ENCODE peak calls at places on chromosomes 1 and 21, in eight cellular contexts. H is dorsolateral prefrontal cortex, O is fibroblast of the aortic adventitia, L is NCI-H226, N is HEK293T, B is GM03348, W is ovary, K is naive B cell. P is an unnamed sample.

GRCh38 chr21:18164933-18165332 is 79.7 kb upstream of the CHODL start:
- DNase-seq in W (no peak), K (no peak), H (no peak), O (no peak), L (no peak), N (no peak), B (no peak), P (no peak)

GRCh38 chr1:56160916-56161315 is 418.4 kb downstream of the PLPP3 start:
- DNase-seq in K (no peak), L (no peak), H (no peak), N (no peak), O (no peak), B (no peak), W (no peak), P (no peak)

GRCh38 chr1:62962794-62963776 is 179.2 kb downstream of the ATG4C start:
- DNase-seq in L (no peak), N (peak), W (no peak), H (peak), B (peak), K (no peak), O (peak), P (peak)

GRCh38 chr21:43827015-43827611 is 37.7 kb downstream of the RRP1 start:
- DNase-seq in L (peak), N (no peak), B (peak), W (no peak), H (peak), O (peak), K (no peak), P (peak)

GRCh38 chr1:171350579-171350978 is 36.6 kb downstream of the FMO4 start:
- DNase-seq in H (no peak), L (no peak), B (no peak), W (no peak), K (no peak), N (no peak), O (no peak), P (no peak)

GRCh38 chr21:26096972-26097371 is 73.6 kb downstream of the APP start:
- DNase-seq in N (no peak), H (no peak), B (no peak), W (no peak), O (no peak), K (no peak), L (no peak), P (no peak)

GRCh38 chr1:228150458-228151169 is 884 bp downstream of the GJC2 start:
- DNase-seq in O (peak), N (no peak), B (peak), L (peak), W (peak), H (peak), K (no peak), P (no peak)

GRCh38 chr1:231612393-231613089 is 14.0 kb upstream of the DISC1 start:
- DNase-seq in H (peak), L (no peak), W (no peak), K (peak), B (no peak), O (no peak), N (no peak), P (no peak)

GRCh38 chr1:58722414-58722813 is 22.6 kb upstream of the MYSM1 start:
- DNase-seq in B (no peak), N (no peak), H (no peak), L (no peak), W (no peak), O (no peak), K (no peak), P (no peak)

GRCh38 chr1:154839691-154840090 is 30.4 kb downstream of the KCNN3 start:
- DNase-seq in W (no peak), L (no peak), K (no peak), B (peak), N (no peak), H (no peak), O (no peak), P (no peak)

GRCh38 chr1:202324646-202325045 is 17.1 kb downstream of the UBE2T start:
- DNase-seq in W (no peak), N (no peak), L (no peak), B (no peak), H (no peak), K (no peak), O (no peak), P (no peak)

GRCh38 chr1:219086956-219087469 is 86.7 kb upstream of the LYPLAL1 start:
- DNase-seq in O (no peak), L (no peak), W (no peak), H (no peak), N (no peak), K (no peak), B (no peak), P (no peak)

GRCh38 chr21:30268608-30269197 is 14.0 kb downstream of the KRTAP24-1 start:
- DNase-seq in K (no peak), H (no peak), O (no peak), B (no peak), W (no peak), N (peak), L (no peak), P (peak)

GRCh38 chr1:118113261-118113660 is 71.8 kb downstream of the SPAG17 start:
- DNase-seq in N (no peak), H (no peak), K (no peak), L (peak), O (peak), W (no peak), B (peak), P (no peak)

GRCh38 chr1:23148084-23148483 is 20.6 kb downstream of the LUZP1 start:
- DNase-seq in O (no peak), B (no peak), N (no peak), H (no peak), K (no peak), L (no peak), W (no peak), P (no peak)

GRCh38 chr1:119453021-119453420 is 38.1 kb downstream of the HSD3B2 start:
- DNase-seq in W (peak), H (no peak), O (peak), B (peak), N (no peak), K (no peak), L (peak), P (no peak)

GRCh38 chr1:225627304-225627947 is 25.5 kb downstream of the ENAH start:
- DNase-seq in H (no peak), W (no peak), N (no peak), O (no peak), B (no peak), K (no peak), L (peak), P (no peak)

GRCh38 chr1:165254376-165254775 is 102.1 kb downstream of the LMX1A start:
- DNase-seq in H (no peak), W (no peak), B (no peak), K (no peak), L (no peak), N (no peak), O (no peak), P (no peak)

GRCh38 chr1:163442214-163442765 is 120.5 kb downstream of the NUF2 start:
- DNase-seq in L (no peak), H (peak), W (no peak), B (no peak), K (no peak), O (no peak), N (no peak), P (no peak)

GRCh38 chr1:64933296-64934070 is 32.9 kb downstream of the JAK1 start:
- DNase-seq in K (peak), W (no peak), N (no peak), L (no peak), H (peak), O (peak), B (peak), P (no peak)

P was measured in iPS-NIHi11.